ENCODE peak calls at places on chromosomes 5 and 9, in four cellular contexts. A is NCI-H1694, W is H7, C is neural crest cell. N is an unnamed sample.
A peak's percentile ranks its signal among the peaks of the same experiment; 100 is the strongest.

GRCh38 chr5:168788786-168789185 is 209.6 kb upstream of the PANK3 start:
- DNase-seq in A (no peak), W (no peak), C (no peak), N (no peak)

GRCh38 chr5:124927735-124928134 is 181.3 kb upstream of the ZNF608 start:
- DNase-seq in A (no peak), W (no peak), C (no peak), N (no peak)

GRCh38 chr9:99832558-99832864 is 10.8 kb downstream of the NR4A3 start:
- DNase-seq in A (no peak), W (no peak), C (no peak), N (no peak)

GRCh38 chr5:141800629-141801028 is 77.6 kb downstream of the PCDH1 start:
- DNase-seq in A (no peak), W (no peak), C (no peak), N (no peak)

GRCh38 chr5:146426853-146427618 is 20.1 kb upstream of the TCERG1 start:
- DNase-seq in A (peak; percentile 52), W (peak; percentile 21), C (no peak), N (no peak)

GRCh38 chr9:93636667-93637066 is 60.3 kb downstream of the PHF2 start:
- DNase-seq in A (no peak), W (peak; percentile 13), C (no peak), N (no peak)

GRCh38 chr5:169415351-169415750 is 114.4 kb upstream of the SLIT3 start:
- DNase-seq in A (no peak), W (no peak), C (no peak), N (no peak)

GRCh38 chr5:42531611-42532010 is 108.4 kb downstream of the GHR start:
- DNase-seq in A (no peak), W (no peak), C (no peak), N (no peak)

GRCh38 chr9:128422783-128423150 is 2.1 kb downstream of the CERCAM start:
- DNase-seq in A (no peak), W (peak; percentile 16), C (no peak), N (no peak)